ENCODE peak calls at places on chromosomes 5 and 9, in seven cellular contexts. F is ovary, J is AG10803, M is stomach, W is dorsolateral prefrontal cortex, G is AG09309, V is epithelial cell of esophagus. T is an unnamed sample.

GRCh38 chr5:114101153-114101552 is 260.7 kb upstream of the KCNN2 start:
- DNase-seq in F (no peak), J (peak), M (no peak), W (no peak), G (peak), V (peak), T (peak)

GRCh38 chr5:143614831-143615230 is 197.1 kb upstream of the HMHB1 start:
- DNase-seq in F (no peak), J (no peak), M (no peak), W (no peak), G (no peak), V (no peak), T (no peak)

GRCh38 chr9:136169495-136169894 is 35.4 kb downstream of the LHX3 start:
- DNase-seq in F (no peak), J (no peak), M (no peak), W (no peak), G (no peak), V (no peak), T (no peak)

GRCh38 chr5:12488161-12488560 is 583.9 kb upstream of the CTNND2 start:
- DNase-seq in F (no peak), J (no peak), M (no peak), W (no peak), G (no peak), V (no peak), T (no peak)

GRCh38 chr5:159139787-159140186 is 40.1 kb upstream of the EBF1 start:
- DNase-seq in F (no peak), J (no peak), M (no peak), W (no peak), G (no peak), V (no peak), T (no peak)

GRCh38 chr9:109745335-109746283 is 34.4 kb upstream of the PALM2AKAP2 start:
- DNase-seq in F (no peak), J (peak), M (no peak), W (no peak), G (no peak), V (peak), T (peak)

GRCh38 chr9:36150529-36151305 is 14.2 kb downstream of the GLIPR2 start:
- DNase-seq in F (no peak), J (peak), M (no peak), W (no peak), G (no peak), V (peak), T (no peak)

GRCh38 chr9:24879591-24879990 is 333.9 kb upstream of the IZUMO3 start:
- DNase-seq in F (no peak), J (no peak), M (no peak), W (no peak), G (no peak), V (no peak), T (no peak)

GRCh38 chr5:151694035-151694485 is 7.3 kb upstream of the SPARC start:
- DNase-seq in F (no peak), J (peak), M (no peak), W (peak), G (no peak), V (no peak), T (no peak)

GRCh38 chr5:36832274-36832673 is 44.3 kb upstream of the NIPBL start:
- DNase-seq in F (no peak), J (no peak), M (no peak), W (no peak), G (no peak), V (no peak), T (no peak)

GRCh38 chr9:29039258-29039657 is 1466.0 kb upstream of the C9orf72 start:
- DNase-seq in F (no peak), J (no peak), M (no peak), W (no peak), G (no peak), V (peak), T (no peak)

GRCh38 chr9:75889977-75890540 is 414 bp upstream of the PCSK5 start:
- DNase-seq in F (peak), J (peak), M (peak), W (no peak), G (no peak), V (peak), T (no peak)

GRCh38 chr5:149640350-149640999 is 59.2 kb downstream of the ARHGEF37 start:
- DNase-seq in F (no peak), J (no peak), M (no peak), W (no peak), G (no peak), V (no peak), T (no peak)

GRCh38 chr9:131129183-131129582 is 3.8 kb downstream of the NUP214 start:
- DNase-seq in F (no peak), J (no peak), M (no peak), W (no peak), G (no peak), V (no peak), T (no peak)

GRCh38 chr9:131299346-131299745 is 9.8 kb downstream of the PLPP7 start:
- DNase-seq in F (no peak), J (no peak), M (no peak), W (no peak), G (no peak), V (no peak), T (peak)

GRCh38 chr5:90329911-90330310 is 79.6 kb downstream of the CETN3 start:
- DNase-seq in F (no peak), J (no peak), M (no peak), W (no peak), G (no peak), V (no peak), T (no peak)

GRCh38 chr5:96492654-96493053 is 59.6 kb upstream of the PCSK1 start:
- DNase-seq in F (no peak), J (no peak), M (no peak), W (no peak), G (peak), V (peak), T (no peak)

GRCh38 chr5:106321242-106321641 is 1349.5 kb downstream of the EFNA5 start:
- DNase-seq in F (no peak), J (no peak), M (no peak), W (no peak), G (no peak), V (peak), T (no peak)

GRCh38 chr5:103258957-103259704 is 568 bp downstream of the MACIR start:
- DNase-seq in F (peak), J (peak), M (peak), W (peak), G (no peak), V (peak), T (peak)

GRCh38 chr9:16337322-16338029 is 533.0 kb downstream of the BNC2 start:
- DNase-seq in F (no peak), J (peak), M (no peak), W (no peak), G (peak), V (peak), T (no peak)

GRCh38 chr5:176152933-176153317 is 85.3 kb upstream of the SIMC1 start:
- DNase-seq in F (no peak), J (no peak), M (no peak), W (no peak), G (no peak), V (no peak), T (no peak)

GRCh38 chr5:80346055-80346454 is 26.3 kb downstream of the SPZ1 start:
- DNase-seq in F (no peak), J (no peak), M (no peak), W (no peak), G (no peak), V (peak), T (no peak)

GRCh38 chr5:176735383-176736265 is 74.7 kb upstream of the UNC5A start:
- DNase-seq in F (no peak), J (no peak), M (no peak), W (no peak), G (no peak), V (no peak), T (peak)

GRCh38 chr5:106523842-106524241 is 1146.9 kb downstream of the EFNA5 start:
- DNase-seq in F (no peak), J (no peak), M (no peak), W (no peak), G (no peak), V (peak), T (no peak)

GRCh38 chr5:174119386-174119785 is 73.9 kb downstream of the NSG2 start:
- DNase-seq in F (no peak), J (no peak), M (no peak), W (no peak), G (no peak), V (no peak), T (no peak)

GRCh38 chr9:110875275-110875674 is 163.0 kb downstream of the LPAR1 start:
- DNase-seq in F (no peak), J (no peak), M (no peak), W (no peak), G (no peak), V (no peak), T (peak)

GRCh38 chr5:109873687-109874086 is 184.0 kb downstream of the MAN2A1 start:
- DNase-seq in F (no peak), J (no peak), M (no peak), W (no peak), G (no peak), V (no peak), T (no peak)

DNA sequence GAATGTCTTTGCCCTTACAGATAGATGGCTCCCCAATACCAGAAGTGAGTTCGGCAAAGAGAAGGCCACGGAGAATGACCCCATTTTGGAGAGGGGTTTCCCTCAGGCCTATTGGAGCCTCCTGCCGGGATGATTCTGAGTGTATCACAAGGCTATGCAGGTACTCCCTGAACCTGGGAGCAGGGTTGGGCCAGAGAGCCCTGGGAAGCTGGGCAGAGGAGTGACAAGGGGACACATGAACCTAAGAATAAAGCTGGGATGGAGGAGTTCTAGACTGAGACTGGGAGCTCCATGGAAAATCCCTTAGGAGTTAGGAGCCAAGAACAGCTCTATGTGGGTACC is 433 bp downstream of the LEAP2 start:
- DNase-seq in F (no peak), J (no peak), M (no peak), W (no peak), G (no peak), V (no peak), T (no peak)
- H3K4me3 ChIP-seq in F (no peak), J (no peak), M (no peak), W (no peak), G (no peak), V (no peak), T (no peak)

DNA sequence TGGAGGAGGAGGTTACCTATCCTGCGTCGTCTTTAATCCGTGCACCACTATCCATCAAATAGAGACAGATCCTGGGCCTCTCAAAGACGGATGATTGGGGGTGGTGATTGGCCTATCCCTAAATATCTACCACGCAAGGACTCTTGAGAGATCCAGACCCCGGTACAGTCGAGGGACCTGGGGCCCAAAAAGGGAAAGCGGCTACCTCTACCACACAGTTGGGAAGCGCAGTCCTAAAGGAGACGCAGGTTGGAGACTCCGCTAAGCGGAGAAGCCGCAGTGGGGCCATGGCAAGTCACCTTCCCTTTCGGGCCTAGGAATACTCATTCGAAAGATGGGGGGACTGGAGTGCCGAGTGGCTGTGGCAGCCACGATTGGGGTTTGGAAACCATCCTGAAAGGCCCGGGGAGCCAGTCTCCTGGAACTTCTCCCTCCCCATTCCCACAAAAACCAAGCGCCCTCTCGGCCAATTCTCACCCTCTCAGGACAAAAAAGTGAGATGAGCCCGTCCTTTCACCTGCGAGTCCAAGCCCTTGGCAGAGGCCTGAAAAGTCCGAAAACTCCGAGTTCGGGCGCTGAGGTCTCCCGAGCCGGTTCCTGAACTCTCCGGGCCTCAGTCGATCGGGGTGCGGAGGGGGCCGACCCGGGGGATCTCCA is 499 bp upstream of the FOXE1 start:
- DNase-seq in F (no peak), J (no peak), M (no peak), W (no peak), G (no peak), V (no peak), T (no peak)
- H3K4me3 ChIP-seq in F (no peak), J (no peak), M (peak), W (peak), G (no peak), V (peak), T (no peak)

DNA sequence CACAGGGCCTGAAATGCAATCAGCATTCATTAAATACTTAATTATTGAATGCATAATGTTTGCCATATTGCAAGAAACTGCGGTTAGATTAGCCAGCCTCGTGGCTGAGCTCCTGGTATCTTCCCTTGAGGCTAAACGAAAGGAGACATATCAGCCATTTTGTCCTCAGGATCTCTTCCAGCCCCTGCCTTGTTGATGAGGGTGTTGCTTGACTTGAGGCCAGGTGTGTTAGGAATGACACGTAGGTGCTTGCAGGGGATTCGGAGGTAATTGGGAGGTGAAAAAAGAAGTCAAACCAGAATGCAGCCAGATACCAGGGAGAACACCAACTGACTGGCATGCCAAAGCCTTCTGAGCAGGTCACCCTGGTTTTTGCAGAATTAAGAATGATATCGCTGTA is 12.5 kb downstream of the SH3RF2 start:
- DNase-seq in F (no peak), J (no peak), M (no peak), W (no peak), G (no peak), V (peak), T (no peak)
- H3K4me3 ChIP-seq in F (no peak), J (no peak), M (no peak), W (no peak), G (no peak), V (no peak), T (no peak)

DNA sequence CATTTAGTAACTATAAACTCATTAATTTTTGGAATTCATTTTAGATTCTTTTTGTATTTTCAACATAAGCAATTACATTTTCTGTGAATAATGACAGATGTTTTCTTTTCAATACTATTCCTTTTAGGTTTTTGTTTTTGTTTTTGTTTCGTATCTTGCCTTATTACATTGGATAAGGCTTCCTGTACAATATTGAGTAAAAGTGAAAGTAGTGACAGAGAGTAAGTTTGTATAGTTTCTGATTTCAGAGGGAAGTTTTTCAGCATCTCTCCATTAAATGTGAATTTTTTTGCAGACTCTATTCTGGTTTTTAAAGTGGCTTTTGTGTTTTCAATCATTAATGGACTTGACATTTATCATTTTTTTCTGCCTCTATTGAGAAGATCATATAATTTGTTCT is 12.8 kb upstream of the CAMK4 start:
- DNase-seq in F (no peak), J (no peak), M (no peak), W (no peak), G (no peak), V (no peak), T (no peak)
- H3K4me3 ChIP-seq in F (no peak), J (no peak), M (no peak), W (no peak), G (no peak), V (no peak), T (no peak)

DNA sequence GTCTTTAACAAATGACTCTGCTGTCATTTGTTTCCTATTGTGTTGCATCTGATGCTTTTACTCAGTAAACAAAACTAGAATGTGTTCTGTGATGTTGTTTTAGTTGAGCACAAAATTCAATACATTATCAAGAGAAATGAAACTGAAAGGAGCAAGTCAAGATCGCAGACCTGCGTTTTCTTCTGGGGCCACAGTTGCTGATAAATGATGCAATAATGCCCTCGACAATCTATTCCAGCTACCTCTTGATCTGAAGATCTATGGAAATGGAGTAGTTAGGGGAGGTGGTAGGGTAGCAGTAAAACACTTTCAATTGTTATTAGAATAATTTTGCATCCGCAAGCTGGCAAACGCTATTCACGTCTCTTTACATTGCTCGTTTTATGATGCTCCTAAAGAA is 1.7 kb downstream of the ZNF366 start:
- DNase-seq in F (no peak), J (no peak), M (no peak), W (no peak), G (no peak), V (no peak), T (no peak)
- H3K4me3 ChIP-seq in F (no peak), J (no peak), M (no peak), W (peak), G (no peak), V (no peak), T (peak)

GRCh38 chr9:125238127-125238914 is 2.8 kb downstream of the HSPA5 start:
- DNase-seq in F (no peak), J (no peak), M (no peak), W (no peak), G (no peak), V (no peak), T (no peak)
- H3K4me3 ChIP-seq in F (no peak), J (peak), M (peak), W (peak), G (peak), V (peak), T (peak)